ENCODE peak calls at places on chromosomes 5 and 9, in eight cellular contexts. W, M, B, T, A, N, J and E are unnamed samples.

GRCh38 chr9:76658510-76659231 is 105.6 kb upstream of the PCA3 start:
- DNase-seq in W (no peak), M (peak), B (no peak), T (no peak), A (peak), N (peak), J (peak), E (peak)

GRCh38 chr5:135210286-135211055 is 176.4 kb upstream of the PITX1 start:
- DNase-seq in W (no peak), M (peak), B (no peak), T (no peak), A (no peak), N (no peak), J (no peak), E (peak)

GRCh38 chr9:92278117-92278516 is 15.4 kb downstream of the IARS1 start:
- DNase-seq in W (no peak), M (no peak), B (no peak), T (no peak), A (no peak), N (no peak), J (no peak), E (peak)

GRCh38 chr5:132491368-132492364 is 1.1 kb upstream of the IRF1 start:
- DNase-seq in W (peak), M (peak), B (no peak), T (no peak), A (peak), N (no peak), J (no peak), E (no peak)

GRCh38 chr9:35520404-35520790 is 30.5 kb downstream of the RUSC2 start:
- DNase-seq in W (no peak), M (no peak), B (no peak), T (no peak), A (no peak), N (no peak), J (no peak), E (no peak)

GRCh38 chr5:127446626-127447025 is 70.8 kb upstream of the PRRC1 start:
- DNase-seq in W (no peak), M (no peak), B (no peak), T (no peak), A (no peak), N (no peak), J (no peak), E (no peak)

GRCh38 chr5:142551242-142552067 is 134.4 kb downstream of the FGF1 start:
- DNase-seq in W (peak), M (peak), B (no peak), T (no peak), A (no peak), N (no peak), J (peak), E (no peak)

GRCh38 chr9:93303258-93303771 is 119.4 kb downstream of the WNK2 start:
- DNase-seq in W (no peak), M (no peak), B (no peak), T (peak), A (no peak), N (no peak), J (no peak), E (no peak)

GRCh38 chr9:93263334-93264229 is 79.6 kb downstream of the WNK2 start:
- DNase-seq in W (no peak), M (no peak), B (no peak), T (no peak), A (no peak), N (no peak), J (no peak), E (no peak)